ENCODE peak calls at places on chromosomes 7 and 10, in four cellular contexts. K, H, J and Z are unnamed samples.

GRCh38 chr7:119028736-119029135 is 804.2 kb downstream of the ANKRD7 start:
- DNase-seq in K (no peak), H (no peak), J (no peak), Z (no peak)

GRCh38 chr10:23534328-23534727 is 95.5 kb downstream of the OTUD1 start:
- DNase-seq in K (no peak), H (no peak), J (no peak), Z (no peak)

GRCh38 chr7:101933685-101934084 is 116.3 kb downstream of the CUX1 start:
- DNase-seq in K (peak), H (no peak), J (no peak), Z (no peak)

GRCh38 chr7:151409555-151410404 is at the start of gene WDR86:
- DNase-seq in K (no peak), H (no peak), J (peak), Z (no peak)

GRCh38 chr7:114689391-114689790 is 232.5 kb upstream of the MDFIC start:
- DNase-seq in K (no peak), H (no peak), J (no peak), Z (no peak)

GRCh38 chr7:44269943-44270493 is 55.4 kb downstream of the CAMK2B start:
- DNase-seq in K (no peak), H (no peak), J (no peak), Z (no peak)

GRCh38 chr7:132469264-132469663 is 107.0 kb downstream of the PLXNA4 start:
- DNase-seq in K (no peak), H (no peak), J (no peak), Z (no peak)

GRCh38 chr7:29189743-29190201 is 4.8 kb upstream of the CHN2 start:
- DNase-seq in K (peak), H (peak), J (peak), Z (peak)

GRCh38 chr7:157431951-157432540 is 95.2 kb downstream of the DNAJB6 start:
- DNase-seq in K (no peak), H (no peak), J (no peak), Z (no peak)

GRCh38 chr7:122507591-122507990 is 191.3 kb downstream of the RNF133 start:
- DNase-seq in K (no peak), H (no peak), J (no peak), Z (no peak)

GRCh38 chr10:49166804-49167628 is 21.2 kb downstream of the TMEM273 start:
- DNase-seq in K (no peak), H (no peak), J (no peak), Z (no peak)

GRCh38 chr7:142717453-142717852 is 31.8 kb upstream of the PRSS1 start:
- DNase-seq in K (no peak), H (peak), J (no peak), Z (no peak)

GRCh38 chr7:41005381-41005901 is 697.4 kb downstream of the INHBA start:
- DNase-seq in K (peak), H (no peak), J (no peak), Z (no peak)

GRCh38 chr10:129612481-129613109 is 145.6 kb downstream of the MGMT start:
- DNase-seq in K (no peak), H (no peak), J (no peak), Z (no peak)

GRCh38 chr7:16960566-16960965 is 78.8 kb upstream of the AGR3 start:
- DNase-seq in K (peak), H (no peak), J (no peak), Z (no peak)